ENCODE peak calls at places on chromosomes 4 and X, in nine cellular contexts. One of them, this sample, is unnamed.

GRCh38 chr4:105015750-105016149 is 130.9 kb upstream of the TET2 start:
- DNase-seq in GM04504: no peak
- DNase-seq in substantia nigra: no peak
- DNase-seq in retina: no peak
- DNase-seq in Right ventricle myocardium superior: no peak
- DNase-seq in lung microvascular endothelial cell: no peak
- DNase-seq in GM12892: no peak
- DNase-seq in activated naive CD4-positive, alpha-beta T cell treated with Interleukin-2 at 50 U/mL for 16 hours: no peak
- DNase-seq in hypothalamus: no peak
- DNase-seq in this sample: no peak

GRCh38 chr4:10087152-10087791 is 29.3 kb downstream of the WDR1 start:
- DNase-seq in GM04504: no peak
- DNase-seq in substantia nigra: no peak
- DNase-seq in retina: no peak
- DNase-seq in Right ventricle myocardium superior: peak
- DNase-seq in lung microvascular endothelial cell: no peak
- DNase-seq in GM12892: no peak
- DNase-seq in activated naive CD4-positive, alpha-beta T cell treated with Interleukin-2 at 50 U/mL for 16 hours: no peak
- DNase-seq in hypothalamus: no peak
- DNase-seq in this sample: peak

GRCh38 chr4:119785963-119786362 is 157.4 kb upstream of the PDE5A start:
- DNase-seq in GM04504: peak
- DNase-seq in substantia nigra: no peak
- DNase-seq in retina: no peak
- DNase-seq in Right ventricle myocardium superior: no peak
- DNase-seq in lung microvascular endothelial cell: peak
- DNase-seq in GM12892: no peak
- DNase-seq in activated naive CD4-positive, alpha-beta T cell treated with Interleukin-2 at 50 U/mL for 16 hours: no peak
- DNase-seq in hypothalamus: no peak
- DNase-seq in this sample: no peak

GRCh38 chrX:46575991-46576392 is 2.4 kb downstream of the CHST7 start:
- DNase-seq in GM04504: no peak
- DNase-seq in substantia nigra: no peak
- DNase-seq in retina: peak
- DNase-seq in Right ventricle myocardium superior: peak
- DNase-seq in lung microvascular endothelial cell: peak
- DNase-seq in GM12892: no peak
- DNase-seq in activated naive CD4-positive, alpha-beta T cell treated with Interleukin-2 at 50 U/mL for 16 hours: peak
- DNase-seq in hypothalamus: no peak
- DNase-seq in this sample: no peak

GRCh38 chr4:9976781-9977180 is 44.5 kb downstream of the SLC2A9 start:
- DNase-seq in GM04504: no peak
- DNase-seq in substantia nigra: no peak
- DNase-seq in retina: no peak
- DNase-seq in Right ventricle myocardium superior: no peak
- DNase-seq in lung microvascular endothelial cell: no peak
- DNase-seq in GM12892: no peak
- DNase-seq in activated naive CD4-positive, alpha-beta T cell treated with Interleukin-2 at 50 U/mL for 16 hours: no peak
- DNase-seq in hypothalamus: no peak
- DNase-seq in this sample: no peak

GRCh38 chrX:41858161-41858775 is 65.1 kb downstream of the CASK start:
- DNase-seq in GM04504: no peak
- DNase-seq in substantia nigra: no peak
- DNase-seq in retina: no peak
- DNase-seq in Right ventricle myocardium superior: no peak
- DNase-seq in lung microvascular endothelial cell: no peak
- DNase-seq in GM12892: no peak
- DNase-seq in activated naive CD4-positive, alpha-beta T cell treated with Interleukin-2 at 50 U/mL for 16 hours: no peak
- DNase-seq in hypothalamus: no peak
- DNase-seq in this sample: no peak

GRCh38 chr4:89277412-89277811 is 30.2 kb downstream of the GPRIN3 start:
- DNase-seq in GM04504: no peak
- DNase-seq in substantia nigra: no peak
- DNase-seq in retina: no peak
- DNase-seq in Right ventricle myocardium superior: no peak
- DNase-seq in lung microvascular endothelial cell: no peak
- DNase-seq in GM12892: no peak
- DNase-seq in activated naive CD4-positive, alpha-beta T cell treated with Interleukin-2 at 50 U/mL for 16 hours: no peak
- DNase-seq in hypothalamus: no peak
- DNase-seq in this sample: no peak

GRCh38 chr4:3476341-3476747 is 13.2 kb downstream of the DOK7 start:
- DNase-seq in GM04504: no peak
- DNase-seq in substantia nigra: no peak
- DNase-seq in retina: no peak
- DNase-seq in Right ventricle myocardium superior: peak
- DNase-seq in lung microvascular endothelial cell: no peak
- DNase-seq in GM12892: no peak
- DNase-seq in activated naive CD4-positive, alpha-beta T cell treated with Interleukin-2 at 50 U/mL for 16 hours: no peak
- DNase-seq in hypothalamus: no peak
- DNase-seq in this sample: no peak

GRCh38 chrX:52271212-52271611 is 86.5 kb downstream of the MAGED4 start:
- DNase-seq in GM04504: no peak
- DNase-seq in substantia nigra: no peak
- DNase-seq in retina: no peak
- DNase-seq in Right ventricle myocardium superior: no peak
- DNase-seq in lung microvascular endothelial cell: peak
- DNase-seq in GM12892: no peak
- DNase-seq in activated naive CD4-positive, alpha-beta T cell treated with Interleukin-2 at 50 U/mL for 16 hours: no peak
- DNase-seq in hypothalamus: no peak
- DNase-seq in this sample: no peak

GRCh38 chr4:169846396-169846795 is 88.7 kb upstream of the HPF1 start:
- DNase-seq in GM04504: no peak
- DNase-seq in substantia nigra: no peak
- DNase-seq in retina: no peak
- DNase-seq in Right ventricle myocardium superior: no peak
- DNase-seq in lung microvascular endothelial cell: no peak
- DNase-seq in GM12892: no peak
- DNase-seq in activated naive CD4-positive, alpha-beta T cell treated with Interleukin-2 at 50 U/mL for 16 hours: no peak
- DNase-seq in hypothalamus: no peak
- DNase-seq in this sample: no peak

GRCh38 chr4:15339732-15340131 is 88.1 kb upstream of the C1QTNF7 start:
- DNase-seq in GM04504: no peak
- DNase-seq in substantia nigra: no peak
- DNase-seq in retina: no peak
- DNase-seq in Right ventricle myocardium superior: no peak
- DNase-seq in lung microvascular endothelial cell: no peak
- DNase-seq in GM12892: no peak
- DNase-seq in activated naive CD4-positive, alpha-beta T cell treated with Interleukin-2 at 50 U/mL for 16 hours: no peak
- DNase-seq in hypothalamus: no peak
- DNase-seq in this sample: no peak

GRCh38 chr4:52892880-52893279 is 30.8 kb downstream of the RASL11B start:
- DNase-seq in GM04504: no peak
- DNase-seq in substantia nigra: no peak
- DNase-seq in retina: no peak
- DNase-seq in Right ventricle myocardium superior: no peak
- DNase-seq in lung microvascular endothelial cell: no peak
- DNase-seq in GM12892: no peak
- DNase-seq in activated naive CD4-positive, alpha-beta T cell treated with Interleukin-2 at 50 U/mL for 16 hours: no peak
- DNase-seq in hypothalamus: no peak
- DNase-seq in this sample: no peak

GRCh38 chr4:116531870-116532269 is 553.5 kb downstream of the TRAM1L1 start:
- DNase-seq in GM04504: no peak
- DNase-seq in substantia nigra: no peak
- DNase-seq in retina: no peak
- DNase-seq in Right ventricle myocardium superior: no peak
- DNase-seq in lung microvascular endothelial cell: no peak
- DNase-seq in GM12892: no peak
- DNase-seq in activated naive CD4-positive, alpha-beta T cell treated with Interleukin-2 at 50 U/mL for 16 hours: no peak
- DNase-seq in hypothalamus: no peak
- DNase-seq in this sample: no peak